ENCODE peak calls at places on chromosomes 7 and 10, in nine cellular contexts. M, P, Q, K, J, C, R, V and H are unnamed samples.
A peak's percentile ranks its signal among the peaks of the same experiment; 100 is the strongest.

GRCh38 chr10:6091630-6092029 is 2.8 kb downstream of the RBM17 start:
- DNase-seq in M (no peak), P (no peak), Q (no peak), K (no peak), J (no peak), C (no peak), R (no peak), V (no peak), H (no peak)

GRCh38 chr10:82194419-82194818 is 319.4 kb downstream of the NRG3 start:
- DNase-seq in M (no peak), P (no peak), Q (no peak), K (no peak), J (no peak), C (no peak), R (no peak), V (no peak), H (no peak)

GRCh38 chr7:151146761-151147160 is 20.7 kb downstream of the GBX1 start:
- DNase-seq in M (no peak), P (peak; percentile 30), Q (no peak), K (peak; percentile 92), J (no peak), C (no peak), R (no peak), V (no peak), H (no peak)

GRCh38 chr7:134646425-134647305 is at the start of gene BPGM:
- DNase-seq in M (peak; percentile 99), P (peak; percentile 100), Q (peak; percentile 100), K (peak; percentile 100), J (peak; percentile 94), C (peak; percentile 100), R (peak; percentile 99), V (peak; percentile 98), H (peak; percentile 31)

GRCh38 chr7:98217623-98218582 is 6.7 kb downstream of the BHLHA15 start:
- DNase-seq in M (no peak), P (peak; percentile 75), Q (no peak), K (peak; percentile 89), J (no peak), C (no peak), R (no peak), V (no peak), H (no peak)

GRCh38 chr10:80516506-80517075 is 21.1 kb upstream of the SH2D4B start:
- DNase-seq in M (peak; percentile 25), P (no peak), Q (no peak), K (no peak), J (no peak), C (peak; percentile 45), R (no peak), V (no peak), H (no peak)

GRCh38 chr10:78905015-78905939 is 163.5 kb upstream of the ZMIZ1 start:
- DNase-seq in M (no peak), P (no peak), Q (no peak), K (no peak), J (peak; percentile 37), C (peak; percentile 24), R (no peak), V (no peak), H (no peak)

GRCh38 chr10:27373566-27374160 is 130.4 kb upstream of the RAB18 start:
- DNase-seq in M (no peak), P (no peak), Q (no peak), K (no peak), J (no peak), C (no peak), R (no peak), V (no peak), H (no peak)

GRCh38 chr7:30134011-30134410 is 775 bp upstream of the MTURN start:
- DNase-seq in M (no peak), P (no peak), Q (no peak), K (peak; percentile 42), J (no peak), C (no peak), R (no peak), V (no peak), H (no peak)

GRCh38 chr7:116702046-116702445 is 30.1 kb downstream of the MET start:
- DNase-seq in M (no peak), P (no peak), Q (no peak), K (no peak), J (no peak), C (no peak), R (no peak), V (no peak), H (no peak)

GRCh38 chr10:784759-785538 is 95.5 kb upstream of the DIP2C start:
- DNase-seq in M (no peak), P (peak; percentile 12), Q (no peak), K (no peak), J (peak; percentile 65), C (peak; percentile 88), R (peak; percentile 80), V (no peak), H (no peak)

GRCh38 chr7:140479062-140479738 is at the start of gene MKRN1:
- DNase-seq in M (peak; percentile 92), P (peak; percentile 95), Q (peak; percentile 98), K (peak; percentile 95), J (peak; percentile 97), C (peak; percentile 97), R (peak; percentile 94), V (peak; percentile 88), H (peak; percentile 76)

GRCh38 chr7:128103498-128104108 is 72.4 kb upstream of the LRRC4 start:
- DNase-seq in M (no peak), P (no peak), Q (no peak), K (no peak), J (no peak), C (peak; percentile 64), R (no peak), V (no peak), H (no peak)

GRCh38 chr10:27558612-27559020 is 54.5 kb downstream of the RAB18 start:
- DNase-seq in M (no peak), P (peak; percentile 15), Q (peak; percentile 13), K (peak; percentile 78), J (peak; percentile 54), C (peak; percentile 79), R (peak; percentile 49), V (no peak), H (no peak)

GRCh38 chr10:69272620-69273019 is 5.7 kb upstream of the HK1 start:
- DNase-seq in M (no peak), P (no peak), Q (no peak), K (no peak), J (no peak), C (no peak), R (no peak), V (no peak), H (no peak)

GRCh38 chr7:49892473-49892872 is 119.0 kb downstream of the VWC2 start:
- DNase-seq in M (no peak), P (no peak), Q (no peak), K (no peak), J (no peak), C (no peak), R (no peak), V (no peak), H (no peak)

GRCh38 chr10:45003432-45004000 is 2.8 kb downstream of the ZNF22 start:
- DNase-seq in M (no peak), P (no peak), Q (no peak), K (no peak), J (no peak), C (no peak), R (no peak), V (no peak), H (no peak)

GRCh38 chr10:115432188-115432819 is 339.1 kb downstream of the ATRNL1 start:
- DNase-seq in M (no peak), P (no peak), Q (no peak), K (no peak), J (no peak), C (no peak), R (peak; percentile 20), V (no peak), H (no peak)

GRCh38 chr7:16847381-16847860 is 34.4 kb downstream of the AGR3 start:
- DNase-seq in M (no peak), P (no peak), Q (no peak), K (no peak), J (no peak), C (no peak), R (no peak), V (no peak), H (no peak)

GRCh38 chr7:157690833-157691382 is 354.1 kb downstream of the DNAJB6 start:
- DNase-seq in M (no peak), P (peak; percentile 64), Q (no peak), K (peak; percentile 85), J (peak; percentile 63), C (peak; percentile 71), R (no peak), V (no peak), H (no peak)

GRCh38 chr10:77636286-77636966 is 1.2 kb downstream of the KCNMA1 start:
- DNase-seq in M (no peak), P (no peak), Q (no peak), K (no peak), J (peak; percentile 67), C (no peak), R (no peak), V (no peak), H (no peak)

GRCh38 chr7:26583094-26583493 is 281.3 kb downstream of the SKAP2 start:
- DNase-seq in M (no peak), P (no peak), Q (no peak), K (no peak), J (no peak), C (no peak), R (no peak), V (no peak), H (no peak)

GRCh38 chr7:98617051-98617959 is at the start of gene NPTX2:
- DNase-seq in M (no peak), P (peak; percentile 63), Q (no peak), K (peak; percentile 39), J (peak; percentile 92), C (peak; percentile 80), R (peak; percentile 19), V (no peak), H (no peak)

GRCh38 chr7:28041508-28042314 is 138.9 kb downstream of the JAZF1 start:
- DNase-seq in M (no peak), P (no peak), Q (no peak), K (no peak), J (no peak), C (no peak), R (peak; percentile 70), V (no peak), H (no peak)

GRCh38 chr7:66844552-66845381 is 76.3 kb upstream of the TMEM248 start:
- DNase-seq in M (peak; percentile 98), P (peak; percentile 87), Q (peak; percentile 94), K (peak; percentile 94), J (peak; percentile 100), C (peak; percentile 99), R (peak; percentile 96), V (peak; percentile 99), H (peak; percentile 47)

GRCh38 chr10:26556756-26557640 is 118.9 kb downstream of the APBB1IP start:
- DNase-seq in M (peak; percentile 52), P (peak; percentile 65), Q (no peak), K (peak; percentile 66), J (no peak), C (peak; percentile 63), R (peak; percentile 6), V (peak; percentile 6), H (no peak)